ENCODE peak calls at places on chromosomes 2 and 18, in eight cellular contexts. I, Z, X, H, R, T, K and J are unnamed samples.

GRCh38 chr2:43340945-43341356 is 114.5 kb upstream of the ZFP36L2 start:
- DNase-seq in K (peak), T (no peak), I (no peak), Z (no peak), X (no peak), R (no peak), H (peak), J (no peak)

GRCh38 chr18:78769502-78770113 is 210.0 kb upstream of the SALL3 start:
- DNase-seq in I (no peak), H (no peak), R (no peak), K (no peak), X (no peak), Z (peak), T (peak), J (no peak)

GRCh38 chr2:172109670-172110421 is 7.1 kb upstream of the DLX2 start:
- DNase-seq in X (peak), T (no peak), Z (no peak), R (no peak), K (no peak), H (no peak), I (peak), J (no peak)

GRCh38 chr2:75035444-75036353 is 77.3 kb downstream of the POLE4 start:
- DNase-seq in Z (no peak), K (no peak), R (no peak), H (no peak), T (no peak), X (no peak), I (no peak), J (no peak)

GRCh38 chr2:164562666-164563065 is 58.6 kb downstream of the GRB14 start:
- DNase-seq in I (no peak), T (no peak), X (no peak), K (no peak), H (no peak), Z (no peak), R (no peak), J (no peak)

GRCh38 chr2:50449306-50449705 is 582.6 kb downstream of the NRXN1 start:
- DNase-seq in I (no peak), Z (no peak), R (no peak), H (no peak), X (no peak), T (no peak), K (no peak), J (peak)

GRCh38 chr2:28782423-28782822 is 28.2 kb upstream of the SPDYA start:
- DNase-seq in T (no peak), Z (no peak), X (no peak), K (no peak), I (no peak), H (no peak), R (no peak), J (no peak)

GRCh38 chr2:74747411-74748080 is 86.4 kb upstream of the HK2 start:
- DNase-seq in T (no peak), K (peak), X (no peak), H (peak), Z (no peak), I (no peak), R (no peak), J (no peak)

GRCh38 chr2:97660775-97661417 is 2.9 kb downstream of the ACTR1B start:
- DNase-seq in K (peak), X (no peak), R (no peak), T (no peak), I (no peak), H (peak), Z (no peak), J (no peak)

GRCh38 chr2:52463457-52463856 is 1304.1 kb upstream of the CHAC2 start:
- DNase-seq in R (no peak), T (no peak), K (no peak), I (no peak), X (no peak), Z (no peak), H (no peak), J (no peak)

GRCh38 chr18:49926076-49926745 is 112.9 kb upstream of the ACAA2 start:
- DNase-seq in K (no peak), R (no peak), Z (no peak), I (no peak), X (no peak), H (no peak), T (no peak), J (no peak)

GRCh38 chr2:49360051-49360767 is 205.9 kb upstream of the FSHR start:
- DNase-seq in K (no peak), R (peak), Z (no peak), I (no peak), X (no peak), T (no peak), H (no peak), J (peak)

GRCh38 chr2:39119732-39120520 is 925 bp downstream of the SOS1 start:
- DNase-seq in Z (peak), R (no peak), X (peak), K (peak), I (peak), H (peak), T (peak), J (peak)

GRCh38 chr2:143481231-143481613 is 352.0 kb downstream of the ARHGAP15 start:
- DNase-seq in K (no peak), I (no peak), R (no peak), T (no peak), Z (no peak), X (no peak), H (no peak), J (no peak)

GRCh38 chr2:142131016-142131714 is at the start of gene LRP1B:
- DNase-seq in H (peak), I (peak), R (peak), Z (peak), T (no peak), K (no peak), X (peak), J (peak)

GRCh38 chr18:80148316-80149199 is 39.5 kb downstream of the ADNP2 start:
- DNase-seq in K (peak), R (no peak), T (no peak), Z (no peak), I (no peak), X (no peak), H (peak), J (no peak)

GRCh38 chr2:138767101-138767500 is 13.1 kb downstream of the NXPH2 start:
- DNase-seq in X (no peak), I (no peak), H (peak), Z (no peak), T (no peak), K (no peak), R (no peak), J (no peak)

GRCh38 chr18:77067315-77068061 is 65.1 kb downstream of the MBP start:
- DNase-seq in R (no peak), T (peak), X (no peak), Z (peak), I (no peak), H (peak), K (peak), J (no peak)